ENCODE peak calls at places on chromosomes 6 and 20, in eight cellular contexts. T is cardiac fibroblast, F is heart right ventricle, X is astrocyte of the spinal cord, I is sigmoid colon, O is fibroblast of pulmonary artery, A is ascending aorta, W is psoas muscle. L is an unnamed sample.

GRCh38 chr6:135535989-135536414 is 38.5 kb upstream of the AHI1 start:
- DNase-seq in W (no peak), A (no peak), T (peak; percentile 95), I (no peak), F (peak; percentile 12), O (peak; percentile 94), X (peak; percentile 92), L (peak; percentile 98)

GRCh38 chr20:20237093-20237959 is 130.6 kb upstream of the INSM1 start:
- DNase-seq in O (peak; percentile 47), T (peak; percentile 42), F (peak; percentile 37), A (no peak), W (no peak), I (no peak), X (no peak), L (peak; percentile 47)

GRCh38 chr6:34680802-34681515 is 15.6 kb downstream of the ILRUN start:
- DNase-seq in X (no peak), F (no peak), I (no peak), W (no peak), A (no peak), O (peak; percentile 34), T (no peak), L (peak; percentile 38)

GRCh38 chr6:109939654-109940053 is 38.5 kb upstream of the GPR6 start:
- DNase-seq in A (no peak), I (no peak), T (no peak), F (no peak), X (no peak), W (no peak), O (no peak), L (peak; percentile 1)

GRCh38 chr6:147001621-147002020 is 202.6 kb upstream of the STXBP5 start:
- DNase-seq in X (no peak), F (no peak), A (no peak), O (no peak), I (no peak), W (no peak), T (no peak), L (no peak)

GRCh38 chr20:14470231-14470894 is 133.0 kb upstream of the FLRT3 start:
- DNase-seq in O (no peak), A (no peak), W (no peak), F (no peak), X (no peak), I (no peak), T (no peak), L (no peak)

GRCh38 chr6:30613251-30614043 is 3.6 kb downstream of the PPP1R10 start:
- DNase-seq in X (peak; percentile 21), A (no peak), F (no peak), T (no peak), O (no peak), I (peak; percentile 13), W (no peak), L (peak; percentile 28)

GRCh38 chr20:18058661-18059467 is 1.1 kb upstream of the OVOL2 start:
- DNase-seq in W (no peak), X (no peak), F (no peak), O (no peak), A (no peak), I (no peak), T (no peak), L (no peak)

GRCh38 chr6:45727824-45728449 is 287.7 kb downstream of the CLIC5 start:
- DNase-seq in O (no peak), A (no peak), F (no peak), X (no peak), I (no peak), T (no peak), W (no peak), L (no peak)

GRCh38 chr6:45002390-45002789 is 325.7 kb upstream of the RUNX2 start:
- DNase-seq in F (no peak), X (no peak), O (peak; percentile 36), T (peak; percentile 19), W (no peak), A (no peak), I (no peak), L (peak; percentile 11)

GRCh38 chr6:125474061-125474460 is 172.3 kb upstream of the HDDC2 start:
- DNase-seq in I (no peak), O (no peak), A (no peak), X (no peak), W (no peak), T (no peak), F (no peak), L (peak; percentile 61)

GRCh38 chr20:47233333-47234188 is 122.9 kb downstream of the ZMYND8 start:
- DNase-seq in I (no peak), A (no peak), F (no peak), T (no peak), W (no peak), O (peak; percentile 26), X (peak; percentile 53), L (peak; percentile 22)

GRCh38 chr6:136360783-136361182 is 71.1 kb upstream of the BCLAF1 start:
- DNase-seq in A (no peak), T (no peak), F (no peak), W (no peak), I (no peak), X (no peak), O (no peak), L (no peak)

GRCh38 chr6:24274441-24275083 is 83.3 kb downstream of the DCDC2 start:
- DNase-seq in F (no peak), T (peak; percentile 39), A (no peak), W (no peak), I (no peak), O (peak; percentile 39), X (peak; percentile 1), L (peak; percentile 21)

DNA sequence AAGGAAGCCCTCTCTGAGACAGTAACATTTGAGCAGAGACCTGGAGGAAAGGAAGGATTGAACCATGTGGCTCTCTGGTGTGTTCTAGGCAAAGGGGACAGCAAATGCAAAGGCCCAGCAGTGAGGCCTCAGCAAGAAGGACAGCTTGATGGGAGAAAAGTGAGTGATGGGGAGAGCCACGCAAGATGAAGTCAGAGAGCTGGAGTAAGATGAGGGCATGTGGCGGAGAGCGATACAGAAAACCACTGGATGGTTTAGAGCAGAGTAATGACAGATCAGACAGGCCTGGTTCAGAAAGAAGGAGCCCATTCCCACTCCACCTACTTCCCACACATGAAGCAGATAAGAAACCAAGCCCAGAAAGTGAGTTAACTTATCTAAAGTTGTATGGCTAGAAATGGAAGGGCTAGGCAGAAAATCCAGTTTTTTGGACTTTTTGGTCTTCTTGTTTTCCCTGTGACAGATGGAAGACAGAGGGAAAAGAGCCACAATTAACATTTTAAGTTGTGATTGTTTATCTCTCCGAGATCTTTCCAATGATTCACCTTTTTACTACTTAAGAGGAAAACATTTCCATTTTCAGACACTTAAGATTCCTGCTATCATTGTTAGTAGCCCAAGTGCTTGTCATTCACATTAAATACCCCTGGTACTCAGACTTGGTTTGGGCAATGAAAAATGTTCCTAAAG is 723 bp upstream of the SNPH start:
- DNase-seq in T (no peak), I (no peak), O (no peak), F (no peak), A (no peak), W (no peak), X (peak; percentile 10), L (no peak)
- H3K4me3 ChIP-seq in T (peak overlapping the region; percentile 76), I (peak overlapping the region; percentile 91), O (peak overlapping the region; percentile 72), F (peak overlapping the region; percentile 89), A (peak overlapping the region; percentile 98), W (peak overlapping the region; percentile 86), X (peak overlapping the region; percentile 62), L (peak overlapping the region; percentile 74)

GRCh38 chr20:10412591-10413408 is 21.2 kb downstream of the MKKS start:
- DNase-seq in F (no peak), O (peak; percentile 23), T (peak; percentile 29), I (no peak), X (peak; percentile 14), W (no peak), A (no peak), L (peak; percentile 21)
- TF ChIP-seq CTCF in F (no peak), O (peak; percentile 26), T (peak; percentile 2), I (no peak), X (peak; percentile 28), W (no peak), A (no peak), L (peak; percentile 2)

GRCh38 chr20:1325173-1326030 is 3.5 kb downstream of the SDCBP2 start:
- DNase-seq in O (peak; percentile 99), X (peak; percentile 98), F (peak; percentile 98), T (peak; percentile 99), I (peak; percentile 99), W (peak; percentile 98), A (peak; percentile 90), L (peak; percentile 97)

GRCh38 chr20:1322511-1323245 is 6.3 kb downstream of the SDCBP2 start:
- DNase-seq in I (peak; percentile 72), T (peak; percentile 98), W (no peak), O (peak; percentile 99), A (no peak), F (peak; percentile 68), X (peak; percentile 94), L (peak; percentile 96)

GRCh38 chr20:1323256-1323655 is 5.7 kb downstream of the SDCBP2 start:
- DNase-seq in A (no peak), X (no peak), I (peak; percentile 42), T (no peak), W (no peak), F (peak; percentile 45), O (no peak), L (no peak)

GRCh38 chr20:1324598-1325172 is 4.3 kb downstream of the SDCBP2 start:
- DNase-seq in A (no peak), I (peak; percentile 60), X (peak; percentile 67), W (no peak), F (no peak), O (peak; percentile 82), T (peak; percentile 76), L (peak; percentile 70)

DNA sequence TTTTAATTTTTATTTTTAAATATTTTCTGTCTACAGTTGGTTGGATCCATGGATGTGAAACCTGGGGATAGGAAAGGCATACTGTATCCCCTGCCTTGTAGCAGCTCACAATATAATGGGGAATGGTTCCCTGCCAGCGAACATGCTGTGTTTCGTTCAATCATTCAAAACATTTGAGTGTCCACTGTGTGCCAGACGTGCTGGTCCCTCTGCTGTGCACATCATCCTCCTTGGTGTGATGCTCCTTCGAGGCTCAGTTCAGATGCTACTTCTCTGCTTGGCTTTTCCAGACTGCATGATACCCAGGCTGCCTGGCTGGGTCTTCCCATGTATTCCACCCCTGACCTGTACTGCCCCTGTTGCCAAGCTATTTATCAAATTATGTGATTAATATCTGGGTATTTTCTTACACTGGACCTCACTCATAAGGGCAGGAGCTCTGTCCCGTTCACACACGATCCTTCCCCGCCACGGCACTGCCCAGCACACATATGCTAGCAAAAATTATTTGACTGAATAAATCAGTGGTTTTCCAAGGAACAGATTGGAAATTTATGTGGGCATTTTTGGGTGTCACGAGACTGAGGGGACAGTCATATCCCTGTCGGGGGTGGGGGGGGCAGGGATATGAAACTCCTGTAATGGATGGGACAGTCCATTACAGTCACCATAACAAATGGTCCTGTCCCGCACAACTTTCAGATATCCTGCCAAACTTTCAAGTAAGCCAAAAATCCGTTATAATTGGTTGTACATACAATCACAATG is 4.9 kb downstream of the SDCBP2 start:
- DNase-seq in T (no peak), F (no peak), A (no peak), O (no peak), I (peak; percentile 59), X (no peak), W (no peak), L (no peak)
- H3K4me3 ChIP-seq in T (no peak overlapping the region), F (no peak overlapping the region), A (peak overlapping the region; percentile 88), O (no peak overlapping the region), I (no peak overlapping the region), X (no peak overlapping the region), W (peak overlapping the region; percentile 72), L (no peak overlapping the region)

DNA sequence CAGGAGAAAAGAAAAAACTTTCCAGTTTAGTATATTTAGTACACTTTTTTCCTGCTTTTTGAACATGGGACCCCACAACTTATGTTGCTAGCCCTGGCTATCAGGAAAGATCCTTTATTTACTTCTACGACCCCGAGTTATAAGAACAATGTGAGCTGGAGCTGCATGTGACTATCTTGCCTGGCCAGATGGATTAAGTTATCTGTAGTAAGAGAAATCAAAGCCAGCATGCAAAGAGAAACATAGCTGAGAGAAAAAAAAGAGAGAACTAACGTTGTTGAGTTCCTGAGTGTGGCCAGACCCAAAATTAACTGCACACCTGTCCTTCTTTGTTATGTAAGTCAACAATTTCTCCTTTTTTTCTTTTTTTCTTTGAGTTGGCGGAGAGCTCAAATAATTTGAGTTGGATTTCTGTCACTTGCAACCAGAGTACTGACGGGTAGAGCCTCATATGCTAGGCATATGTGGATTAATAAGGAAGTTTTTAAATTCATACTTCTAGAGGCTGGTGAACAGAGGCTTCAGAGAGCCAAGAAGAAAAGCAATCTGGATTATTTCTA is 219.5 kb downstream of the HACE1 start:
- DNase-seq in X (no peak), A (no peak), F (no peak), I (no peak), O (peak; percentile 52), W (no peak), T (peak; percentile 50), L (no peak)
- TF ChIP-seq CTCF in X (no peak), A (no peak), F (no peak), I (no peak), O (no peak), W (no peak), T (no peak), L (no peak)

L was measured in fibroblast of the aortic adventitia.